ENCODE peak calls at places on chromosomes 12 and 14, in five cellular contexts. X is colonic mucosa, Q is mammary epithelial cell, K is SK-N-MC, P is astrocyte. Z is an unnamed sample.

GRCh38 chr12:132270969-132271754 is 58.2 kb downstream of the GALNT9 start:
- DNase-seq in X (no peak), Q (no peak), K (no peak), P (no peak), Z (no peak)

GRCh38 chr14:23034498-23035302 is at the start of gene PSMB5:
- DNase-seq in X (peak), Q (peak), K (peak), P (peak), Z (peak)

GRCh38 chr12:6927379-6927991 is at the start of gene ATN1:
- DNase-seq in X (peak), Q (peak), K (no peak), P (peak), Z (peak)

GRCh38 chr12:94062796-94063635 is 85.4 kb upstream of the PLXNC1 start:
- DNase-seq in X (peak), Q (no peak), K (no peak), P (no peak), Z (no peak)

GRCh38 chr12:88258396-88258795 is 116.3 kb downstream of the TMTC3 start:
- DNase-seq in X (no peak), Q (no peak), K (peak), P (no peak), Z (no peak)

GRCh38 chr14:73787760-73788508 is 63.7 kb upstream of the PTGR2 start:
- DNase-seq in X (no peak), Q (peak), K (no peak), P (peak), Z (peak)

GRCh38 chr12:30191701-30192455 is 408.1 kb upstream of the TMTC1 start:
- DNase-seq in X (no peak), Q (no peak), K (no peak), P (no peak), Z (no peak)

GRCh38 chr12:24561882-24562760 is 386.8 kb downstream of the BCAT1 start:
- DNase-seq in X (peak), Q (peak), K (no peak), P (peak), Z (no peak)

GRCh38 chr14:41868396-41868795 is 261.7 kb downstream of the LRFN5 start:
- DNase-seq in X (no peak), Q (no peak), K (no peak), P (peak), Z (no peak)

GRCh38 chr12:108565976-108566375 is 3.6 kb downstream of the ISCU start:
- DNase-seq in X (peak), Q (peak), K (no peak), P (peak), Z (peak)

GRCh38 chr12:98439471-98440164 is 75.8 kb upstream of the TMPO start:
- DNase-seq in X (no peak), Q (no peak), K (peak), P (peak), Z (no peak)

GRCh38 chr12:104339663-104340062 is 36.1 kb downstream of the EID3 start:
- DNase-seq in X (no peak), Q (no peak), K (no peak), P (peak), Z (no peak)

GRCh38 chr14:88189840-88190191 is 133.3 kb downstream of the KCNK10 start:
- DNase-seq in X (no peak), Q (no peak), K (no peak), P (no peak), Z (no peak)

GRCh38 chr14:105061428-105062047 is 3.7 kb downstream of the GPR132 start:
- DNase-seq in X (peak), Q (no peak), K (no peak), P (no peak), Z (no peak)

GRCh38 chr12:9669534-9669933 is at the start of gene CLEC2D:
- DNase-seq in X (no peak), Q (no peak), K (no peak), P (no peak), Z (no peak)

GRCh38 chr12:51941011-51941561 is 10.4 kb upstream of the ACVR1B start:
- DNase-seq in X (no peak), Q (no peak), K (peak), P (no peak), Z (no peak)

GRCh38 chr12:12294215-12295005 is 27.6 kb upstream of the LRP6 start:
- DNase-seq in X (no peak), Q (no peak), K (no peak), P (peak), Z (no peak)

GRCh38 chr14:103519043-103519836 is 3.4 kb downstream of the CKB start:
- DNase-seq in X (no peak), Q (no peak), K (no peak), P (no peak), Z (no peak)

GRCh38 chr12:28025821-28026505 is 53.4 kb upstream of the PTHLH start:
- DNase-seq in X (no peak), Q (no peak), K (no peak), P (peak), Z (peak)

GRCh38 chr12:95462081-95462480 is 11.9 kb upstream of the METAP2 start:
- DNase-seq in X (no peak), Q (no peak), K (no peak), P (no peak), Z (no peak)

GRCh38 chr12:14846878-14847580 is 3.7 kb upstream of the ART4 start:
- DNase-seq in X (no peak), Q (no peak), K (no peak), P (peak), Z (no peak)

GRCh38 chr14:28766505-28767238 is at the start of gene FOXG1:
- DNase-seq in X (no peak), Q (no peak), K (no peak), P (no peak), Z (no peak)

GRCh38 chr14:35789651-35790050 is 19.4 kb downstream of the RALGAPA1 start:
- DNase-seq in X (no peak), Q (peak), K (no peak), P (peak), Z (peak)

GRCh38 chr14:74942608-74943007 is 12.8 kb downstream of the PGF start:
- DNase-seq in X (no peak), Q (no peak), K (no peak), P (no peak), Z (no peak)
- H3K9ac ChIP-seq in X (no peak), Q (no peak), K (no peak), P (no peak), Z (no peak)

GRCh38 chr12:21697829-21698630 is 40.4 kb upstream of the LDHB start:
- DNase-seq in X (no peak), Q (peak), K (peak), P (peak), Z (no peak)
- H3K9ac ChIP-seq in X (no peak), Q (no peak), K (no peak), P (no peak), Z (no peak)

GRCh38 chr12:85725991-85726390 is 110.2 kb downstream of the RASSF9 start:
- DNase-seq in X (no peak), Q (no peak), K (no peak), P (no peak), Z (no peak)
- H3K9ac ChIP-seq in X (no peak), Q (no peak), K (no peak), P (no peak), Z (no peak)

GRCh38 chr12:62724285-62724684 is 210.7 kb downstream of the PPM1H start:
- DNase-seq in X (no peak), Q (no peak), K (no peak), P (no peak), Z (no peak)
- H3K9ac ChIP-seq in X (no peak), Q (peak), K (no peak), P (peak), Z (no peak)

DNA sequence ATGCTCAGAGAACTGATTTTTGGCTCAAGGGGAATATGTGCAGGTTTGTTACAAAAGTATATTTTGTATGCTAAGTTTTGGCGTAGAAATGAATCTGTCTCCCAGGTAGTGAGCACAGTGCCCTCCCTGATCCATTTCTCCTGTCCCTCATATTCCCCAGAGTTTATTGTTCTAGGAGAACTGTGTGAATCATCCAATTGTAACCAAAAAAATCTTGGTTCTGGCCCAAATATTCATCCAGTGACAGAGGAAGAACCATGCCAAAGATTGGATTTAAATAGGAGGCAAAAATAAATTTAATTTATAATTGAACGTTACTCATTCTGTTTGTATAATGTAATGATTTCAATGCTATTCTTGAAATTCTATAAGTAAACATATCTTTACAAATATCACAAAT is 4.8 kb downstream of the CATSPERB start:
- DNase-seq in X (no peak), Q (no peak), K (no peak), P (no peak), Z (no peak)
- H3K9ac ChIP-seq in X (no peak), Q (no peak), K (no peak), P (no peak), Z (no peak)

DNA sequence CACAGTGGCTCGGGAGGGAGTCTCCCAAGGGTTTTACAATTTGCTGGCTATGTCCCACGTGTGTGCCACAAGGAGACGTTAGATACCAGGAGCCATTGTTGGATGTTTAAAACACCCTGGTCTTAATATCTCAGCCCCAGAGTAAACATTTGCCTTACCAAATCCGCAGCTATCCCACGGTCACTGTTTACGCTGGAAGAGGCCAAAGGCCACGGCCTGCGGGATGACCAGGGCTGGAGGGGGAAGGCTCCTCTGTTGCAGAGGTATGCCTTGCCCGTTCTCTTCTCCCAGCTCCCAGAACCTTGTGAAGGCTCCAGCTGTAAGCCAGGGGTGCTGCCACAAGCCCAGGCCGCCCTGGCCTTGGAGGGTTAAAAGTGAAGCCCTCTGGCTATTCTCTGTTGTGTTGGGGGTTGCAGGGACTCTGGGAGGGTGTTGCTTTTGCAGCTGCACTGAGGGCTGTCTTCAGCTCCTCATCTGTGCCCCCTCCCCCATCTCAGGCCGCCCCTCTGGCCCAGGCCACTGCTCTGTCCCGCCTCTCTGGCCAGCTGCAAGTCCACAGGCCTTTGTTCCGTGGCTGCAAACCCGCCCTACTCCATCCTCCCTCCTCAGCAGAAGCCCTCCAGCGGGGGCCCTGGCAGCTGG is 2.4 kb downstream of the PLEKHG3 start:
- DNase-seq in X (no peak), Q (no peak), K (no peak), P (no peak), Z (no peak)
- H3K9ac ChIP-seq in X (peak), Q (peak), K (no peak), P (peak), Z (no peak)

GRCh38 chr12:100159391-100160104 is 16.9 kb upstream of the BLTP3B start:
- DNase-seq in X (no peak), Q (no peak), K (no peak), P (no peak), Z (no peak)

GRCh38 chr12:100165356-100165755 is 22.7 kb upstream of the BLTP3B start:
- DNase-seq in X (no peak), Q (no peak), K (no peak), P (no peak), Z (no peak)

GRCh38 chr12:100164153-100164704 is 21.6 kb upstream of the BLTP3B start:
- DNase-seq in X (no peak), Q (no peak), K (no peak), P (no peak), Z (no peak)

GRCh38 chr12:100166232-100166631 is 23.6 kb upstream of the BLTP3B start:
- DNase-seq in X (no peak), Q (no peak), K (no peak), P (no peak), Z (no peak)

DNA sequence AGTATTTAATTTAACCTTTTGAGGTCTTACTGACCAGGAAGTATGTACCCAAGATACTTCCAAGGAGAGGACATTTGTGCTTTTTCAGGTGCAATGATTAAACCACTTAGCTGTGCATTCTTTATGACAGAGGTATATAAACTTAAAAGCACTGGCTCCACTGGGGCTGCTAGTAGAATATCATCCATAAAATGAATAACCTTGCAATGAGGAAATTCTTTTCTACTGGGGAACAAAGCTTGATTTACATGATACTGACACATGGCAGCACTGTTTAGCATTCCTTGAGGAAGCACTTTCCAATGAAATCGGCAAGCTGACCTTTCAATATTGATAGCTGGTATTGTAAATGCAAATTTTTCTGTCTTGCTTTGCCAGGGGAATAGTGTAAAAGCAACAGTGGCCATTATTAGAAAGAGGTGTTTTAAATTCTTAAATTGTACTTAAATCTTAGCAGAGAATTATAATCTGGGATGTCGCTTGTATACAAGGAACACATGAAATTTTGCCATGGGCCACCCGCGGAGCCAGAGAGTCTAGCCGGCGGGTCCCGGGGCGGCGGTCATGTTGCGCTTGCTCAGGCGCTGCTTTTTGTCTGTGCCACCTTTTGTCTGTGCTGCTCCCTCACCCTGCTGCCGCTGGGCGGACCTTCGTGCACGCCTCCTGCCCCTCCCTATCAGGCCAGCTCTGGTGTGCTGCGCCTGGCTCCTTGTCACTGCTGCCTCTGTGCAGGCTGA is 20.9 kb upstream of the BLTP3B start:
- DNase-seq in X (peak), Q (peak), K (no peak), P (peak), Z (peak)
- H3K9ac ChIP-seq in X (peak), Q (no peak), K (no peak), P (peak), Z (peak)

GRCh38 chr12:49092816-49093406 is 1.7 kb downstream of the DHH start:
- DNase-seq in X (no peak), Q (no peak), K (no peak), P (no peak), Z (no peak)

GRCh38 chr12:49091056-49091835 is 3.4 kb downstream of the DHH start:
- DNase-seq in X (no peak), Q (no peak), K (no peak), P (no peak), Z (no peak)

GRCh38 chr12:49091836-49092085 is 2.8 kb downstream of the DHH start:
- DNase-seq in X (no peak), Q (no peak), K (no peak), P (no peak), Z (no peak)

GRCh38 chr12:49093746-49094103 is 876 bp downstream of the DHH start:
- DNase-seq in X (no peak), Q (no peak), K (no peak), P (no peak), Z (no peak)

DNA sequence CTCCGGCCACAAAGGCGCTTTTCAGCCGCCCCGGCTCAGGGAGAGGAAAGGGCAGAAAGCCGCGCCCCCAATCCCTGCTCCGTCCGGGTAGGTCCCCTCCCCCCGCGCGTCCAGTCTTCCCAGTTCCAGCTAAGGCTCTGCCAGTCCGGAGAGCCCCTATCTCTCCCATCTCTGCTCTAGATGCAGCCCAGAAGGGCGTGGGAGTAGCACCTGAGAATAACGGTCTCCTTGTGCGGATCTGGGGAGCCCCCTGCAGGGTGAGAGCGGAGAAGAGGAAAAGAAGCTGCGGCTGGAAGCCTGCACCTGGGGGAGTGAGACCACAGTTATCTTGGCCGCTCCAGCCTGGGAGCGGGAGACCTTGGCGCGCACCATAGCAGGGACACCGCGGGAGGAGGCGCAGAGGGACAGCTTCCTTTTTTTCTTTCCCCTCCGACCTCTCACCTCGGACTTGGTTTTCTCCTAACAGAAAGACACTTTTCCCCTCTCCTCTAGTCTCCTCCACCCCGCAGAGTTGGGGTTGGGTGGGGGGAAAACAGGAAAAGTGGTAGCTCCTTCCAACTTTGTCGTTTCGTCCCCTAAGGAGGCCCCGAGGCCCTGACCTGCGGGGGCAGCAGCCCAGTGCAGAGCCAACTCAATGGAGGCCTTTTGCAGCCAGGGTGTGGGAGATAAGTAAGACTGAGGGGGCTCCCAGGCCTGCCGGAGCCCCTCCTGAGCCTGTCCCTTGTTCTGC is 2.4 kb downstream of the DHH start:
- DNase-seq in X (no peak), Q (peak), K (no peak), P (no peak), Z (peak)
- H3K9ac ChIP-seq in X (no peak), Q (no peak), K (no peak), P (no peak), Z (no peak)

GRCh38 chr14:24426150-24426911 is 3.1 kb downstream of the CBLN3 start:
- DNase-seq in X (no peak), Q (peak), K (no peak), P (no peak), Z (no peak)
- H3K9ac ChIP-seq in X (peak), Q (no peak), K (no peak), P (no peak), Z (no peak)